ENCODE peak calls at places on chromosomes 13 and 19, in eight cellular contexts. K is astrocyte of the spinal cord, G is HFF-Myc, V is upper lobe of right lung, C is lung, D is IMR-90, B is A549, I is transverse colon. J is an unnamed sample.

GRCh38 chr19:49556412-49557398 is 23.7 kb downstream of the NOSIP start:
- DNase-seq in K (no peak), G (no peak), V (no peak), C (no peak), D (no peak), B (no peak), I (no peak), J (no peak)

GRCh38 chr19:13207237-13208130 is 57.3 kb downstream of the IER2 start:
- DNase-seq in K (no peak), G (no peak), V (peak; percentile 69), C (no peak), D (no peak), B (no peak), I (no peak), J (no peak)

GRCh38 chr13:42617262-42617661 is 43.3 kb downstream of the TNFSF11 start:
- DNase-seq in K (no peak), G (no peak), V (no peak), C (no peak), D (no peak), B (no peak), I (no peak), J (no peak)

GRCh38 chr13:44842158-44842557 is 147.1 kb downstream of the NUFIP1 start:
- DNase-seq in K (peak; percentile 51), G (peak; percentile 49), V (no peak), C (no peak), D (peak; percentile 81), B (no peak), I (no peak), J (no peak)

GRCh38 chr13:100890645-100891044 is 216.1 kb upstream of the TMTC4 start:
- DNase-seq in K (no peak), G (no peak), V (no peak), C (no peak), D (no peak), B (no peak), I (no peak), J (no peak)

GRCh38 chr19:57103573-57104277 is 16.1 kb upstream of the USP29 start:
- DNase-seq in K (peak; percentile 33), G (peak; percentile 21), V (no peak), C (peak; percentile 56), D (peak; percentile 47), B (peak; percentile 28), I (peak; percentile 29), J (peak; percentile 2)

GRCh38 chr19:38840583-38840968 is 9.0 kb upstream of the ECH1 start:
- DNase-seq in K (no peak), G (no peak), V (no peak), C (no peak), D (no peak), B (peak; percentile 9), I (no peak), J (no peak)

GRCh38 chr19:3614858-3615505 is 8.3 kb upstream of the TBXA2R start:
- DNase-seq in K (no peak), G (no peak), V (no peak), C (no peak), D (no peak), B (no peak), I (no peak), J (no peak)

GRCh38 chr19:40279120-40279551 is 6.0 kb downstream of the AKT2 start:
- DNase-seq in K (peak; percentile 64), G (no peak), V (no peak), C (no peak), D (peak; percentile 38), B (no peak), I (peak; percentile 26), J (no peak)
- TF ChIP-seq CTCF in K (no peak), G (no peak), V (no peak), C (no peak), D (no peak), B (no peak), I (no peak), J (no peak)

GRCh38 chr13:26760835-26761582 is 423 bp upstream of the GPR12 start:
- DNase-seq in K (no peak), G (no peak), V (no peak), C (no peak), D (no peak), B (no peak), I (no peak), J (no peak)

GRCh38 chr13:26752671-26753070 is 7.9 kb downstream of the GPR12 start:
- DNase-seq in K (no peak), G (no peak), V (no peak), C (no peak), D (no peak), B (no peak), I (no peak), J (no peak)

GRCh38 chr13:26759907-26760834 is at the start of gene GPR12:
- DNase-seq in K (peak; percentile 1), G (no peak), V (no peak), C (no peak), D (no peak), B (no peak), I (no peak), J (no peak)

GRCh38 chr13:26759156-26759906 is 1.3 kb downstream of the GPR12 start:
- DNase-seq in K (peak; percentile 1), G (no peak), V (no peak), C (no peak), D (no peak), B (no peak), I (no peak), J (no peak)

GRCh38 chr13:26758496-26759155 is 2.0 kb downstream of the GPR12 start:
- DNase-seq in K (no peak), G (no peak), V (no peak), C (no peak), D (no peak), B (no peak), I (no peak), J (no peak)
- TF ChIP-seq CTCF in K (no peak), G (no peak), V (no peak), C (no peak), D (no peak), B (no peak), I (no peak), J (no peak)

GRCh38 chr19:45883586-45883880 is 2.4 kb downstream of the IRF2BP1 start:
- DNase-seq in K (no peak), G (no peak), V (no peak), C (no peak), D (no peak), B (no peak), I (no peak), J (no peak)
- TF ChIP-seq CTCF in K (no peak), G (no peak), V (no peak), C (no peak), D (no peak), B (peak; percentile 50), I (peak; percentile 23), J (no peak)

GRCh38 chr19:29576761-29577661 is 29.1 kb upstream of the POP4 start:
- DNase-seq in K (no peak), G (no peak), V (no peak), C (no peak), D (peak; percentile 47), B (no peak), I (no peak), J (no peak)

GRCh38 chr19:29577662-29577963 is 28.5 kb upstream of the POP4 start:
- DNase-seq in K (no peak), G (no peak), V (no peak), C (no peak), D (no peak), B (no peak), I (no peak), J (no peak)

GRCh38 chr19:29574518-29574917 is 31.6 kb upstream of the POP4 start:
- DNase-seq in K (no peak), G (no peak), V (no peak), C (no peak), D (no peak), B (no peak), I (no peak), J (no peak)

GRCh38 chr19:29578349-29578748 is 27.7 kb upstream of the POP4 start:
- DNase-seq in K (no peak), G (no peak), V (no peak), C (no peak), D (no peak), B (no peak), I (no peak), J (no peak)

DNA sequence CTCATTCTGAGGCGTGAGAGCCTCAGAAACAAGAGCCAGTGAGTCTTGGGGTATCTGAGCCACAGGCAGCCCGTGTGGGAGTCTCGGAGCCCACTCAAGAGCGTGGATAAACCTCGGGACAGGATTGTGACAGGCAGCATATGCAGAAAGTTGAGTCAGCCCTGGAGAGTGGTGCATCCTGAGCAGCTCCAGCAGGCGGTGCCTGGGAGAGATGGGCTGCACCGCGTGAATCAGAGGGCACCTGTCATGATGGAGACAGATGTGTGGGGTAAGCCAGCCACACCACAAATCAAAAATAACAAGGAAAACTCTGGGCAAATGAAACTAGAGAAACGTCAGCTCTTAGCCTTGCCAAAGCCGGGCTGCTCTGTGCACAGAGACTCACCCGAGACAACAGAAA is 30.0 kb upstream of the POP4 start:
- DNase-seq in K (no peak), G (no peak), V (no peak), C (no peak), D (peak; percentile 10), B (no peak), I (no peak), J (no peak)
- TF ChIP-seq CTCF in K (no peak), G (no peak), V (no peak), C (no peak), D (no peak), B (no peak), I (no peak), J (no peak)

GRCh38 chr19:1251503-1252220 is 3.3 kb downstream of the MIDN start:
- DNase-seq in K (peak; percentile 39), G (no peak), V (peak; percentile 94), C (peak; percentile 80), D (no peak), B (no peak), I (peak; percentile 52), J (no peak)
- TF ChIP-seq CTCF in K (no peak), G (no peak), V (no peak), C (no peak), D (no peak), B (no peak), I (no peak), J (no peak)